ENCODE peak calls at places on chromosome 13, in four cellular contexts. T, U, Y and D are unnamed samples.

GRCh38 chr13:72820156-72820897 is 38.4 kb downstream of the PIBF1 start:
- DNase-seq in T (no peak), U (no peak), Y (no peak), D (no peak)

GRCh38 chr13:76307157-76307556 is 579.0 kb downstream of the KCTD12 start:
- DNase-seq in T (no peak), U (no peak), Y (no peak), D (no peak)

GRCh38 chr13:60150538-60150937 is 13.2 kb downstream of the DIAPH3 start:
- DNase-seq in T (no peak), U (no peak), Y (no peak), D (no peak)

GRCh38 chr13:36297259-36297599 is 385 bp downstream of the CCDC169 start:
- DNase-seq in T (no peak), U (no peak), Y (no peak), D (peak; percentile 59)

GRCh38 chr13:72390909-72391308 is 336.5 kb downstream of the MZT1 start:
- DNase-seq in T (no peak), U (no peak), Y (no peak), D (no peak)

GRCh38 chr13:102606537-102607309 is 9.9 kb downstream of the TPP2 start:
- DNase-seq in T (no peak), U (no peak), Y (no peak), D (no peak)

GRCh38 chr13:70874646-70875045 is 766.4 kb upstream of the KLHL1 start:
- DNase-seq in T (no peak), U (no peak), Y (no peak), D (peak; percentile 69)

GRCh38 chr13:24008679-24009078 is 111.4 kb upstream of the C1QTNF9B start:
- DNase-seq in T (no peak), U (no peak), Y (no peak), D (no peak)